ENCODE peak calls at places on chromosomes 3 and 15, in four cellular contexts. H, U, C and W are unnamed samples.

GRCh38 chr3:36796896-36797295 is 32.5 kb upstream of the DCLK3 start:
- DNase-seq in H (peak), U (no peak), C (no peak), W (no peak)

GRCh38 chr15:75842722-75843617 is at the start of gene UBE2Q2:
- DNase-seq in H (peak), U (peak), C (peak), W (peak)

GRCh38 chr15:80979538-80980200 is 9.9 kb downstream of the MESD start:
- DNase-seq in H (no peak), U (no peak), C (no peak), W (no peak)

GRCh38 chr3:49790626-49791411 is 4.5 kb upstream of the IP6K1 start:
- DNase-seq in H (peak), U (no peak), C (no peak), W (no peak)

GRCh38 chr3:14798231-14798630 is 20.5 kb upstream of the FGD5 start:
- DNase-seq in H (no peak), U (no peak), C (no peak), W (no peak)

GRCh38 chr3:192812736-192813383 is 85.5 kb upstream of the FGF12 start:
- DNase-seq in H (peak), U (peak), C (no peak), W (no peak)

GRCh38 chr15:73031648-73032047 is 20.6 kb upstream of the NEO1 start:
- DNase-seq in H (no peak), U (no peak), C (no peak), W (no peak)

GRCh38 chr15:70033529-70034140 is 64.1 kb downstream of the TLE3 start:
- DNase-seq in H (peak), U (no peak), C (no peak), W (no peak)

GRCh38 chr3:30084971-30085403 is 521.4 kb upstream of the TGFBR2 start:
- DNase-seq in H (no peak), U (peak), C (no peak), W (no peak)

GRCh38 chr3:42376397-42376798 is 34.0 kb downstream of the LYZL4 start:
- DNase-seq in H (peak), U (peak), C (no peak), W (no peak)

GRCh38 chr3:44992555-44993470 is 16.8 kb downstream of the EXOSC7 start:
- DNase-seq in H (no peak), U (no peak), C (no peak), W (no peak)

GRCh38 chr3:183369626-183370025 is 58.8 kb downstream of the MCF2L2 start:
- DNase-seq in H (no peak), U (no peak), C (no peak), W (no peak)

GRCh38 chr3:179268400-179269051 is 17.6 kb upstream of the KCNMB3 start:
- DNase-seq in H (no peak), U (no peak), C (no peak), W (no peak)

GRCh38 chr3:50194128-50194902 is 2.9 kb downstream of the GNAT1 start:
- DNase-seq in H (peak), U (no peak), C (no peak), W (peak)

GRCh38 chr3:127501177-127501576 is 89.4 kb downstream of the TPRA1 start:
- DNase-seq in H (no peak), U (no peak), C (no peak), W (no peak)

GRCh38 chr15:63354771-63355650 is 26.6 kb downstream of the CA12 start:
- DNase-seq in H (no peak), U (peak), C (no peak), W (no peak)

GRCh38 chr15:57727031-57727430 is 20.5 kb downstream of the POLR2M start:
- DNase-seq in H (peak), U (no peak), C (no peak), W (no peak)

GRCh38 chr3:80000022-80000421 is 232.2 kb upstream of the ROBO1 start:
- DNase-seq in H (peak), U (no peak), C (no peak), W (no peak)

GRCh38 chr3:177523072-177523675 is 325.9 kb upstream of the TBL1XR1 start:
- DNase-seq in H (peak), U (no peak), C (no peak), W (no peak)

GRCh38 chr15:78565951-78566774 is 843 bp downstream of the CHRNA5 start:
- DNase-seq in H (peak), U (peak), C (no peak), W (peak)

GRCh38 chr3:118927449-118927848 is 107.2 kb downstream of the IGSF11 start:
- DNase-seq in H (no peak), U (no peak), C (no peak), W (no peak)

GRCh38 chr15:64067564-64068030 is 21.3 kb upstream of the DAPK2 start:
- DNase-seq in H (peak), U (peak), C (peak), W (peak)

GRCh38 chr3:179852117-179852886 is 184.4 kb downstream of the PEX5L start:
- DNase-seq in H (peak), U (no peak), C (no peak), W (peak)

GRCh38 chr3:149384911-149385321 is 7.5 kb upstream of the TM4SF1 start:
- DNase-seq in H (peak), U (peak), C (no peak), W (no peak)

GRCh38 chr15:98734472-98735284 is 86.3 kb downstream of the IGF1R start:
- DNase-seq in H (no peak), U (no peak), C (no peak), W (no peak)

GRCh38 chr3:183148056-183148455 is 14.5 kb downstream of the LAMP3 start:
- DNase-seq in H (peak), U (no peak), C (no peak), W (no peak)

GRCh38 chr3:150237490-150237889 is 170.6 kb upstream of the TSC22D2 start:
- DNase-seq in H (peak), U (peak), C (peak), W (no peak)

GRCh38 chr3:48674505-48674904 is 11.2 kb downstream of the NCKIPSD start:
- DNase-seq in H (no peak), U (no peak), C (no peak), W (no peak)

GRCh38 chr3:160049570-160049969 is 60.9 kb downstream of the IL12A start:
- DNase-seq in H (no peak), U (no peak), C (no peak), W (no peak)